ENCODE peak calls at places on chromosomes 12 and 14, in seven cellular contexts. L is Peyer's patch; H is CD8-positive, alpha-beta memory T cell; C is choroid plexus epithelial cell; F is sigmoid colon; A is tibial artery; X is effector memory CD4-positive, alpha-beta T cell. Z is an unnamed sample.

GRCh38 chr14:91835197-91835919 is 32.0 kb downstream of the TC2N start:
- DNase-seq in C (no peak), X (peak; percentile 8), H (no peak), L (no peak), F (no peak), A (no peak), Z (no peak)

GRCh38 chr14:68626386-68626785 is 166.5 kb downstream of the ZFP36L1 start:
- DNase-seq in L (no peak), C (no peak), F (no peak), X (no peak), H (no peak), A (peak; percentile 87), Z (no peak)

GRCh38 chr14:32657081-32657480 is 281.6 kb upstream of the NPAS3 start:
- DNase-seq in X (no peak), C (peak; percentile 88), L (no peak), H (no peak), A (peak; percentile 73), F (peak; percentile 62), Z (no peak)

GRCh38 chr14:106530423-106531107 is 1004.2 kb downstream of the TMEM121 start:
- DNase-seq in H (peak; percentile 11), F (no peak), A (no peak), L (no peak), C (no peak), X (peak; percentile 25), Z (no peak)

GRCh38 chr14:78790262-78790661 is 620.1 kb downstream of the NRXN3 start:
- DNase-seq in H (no peak), A (no peak), C (peak; percentile 4), X (no peak), L (no peak), F (no peak), Z (peak; percentile 15)

GRCh38 chr14:78075610-78076277 is 94.4 kb upstream of the NRXN3 start:
- DNase-seq in A (no peak), C (no peak), H (no peak), L (no peak), F (no peak), X (no peak), Z (no peak)

GRCh38 chr14:23572524-23572828 is 4.9 kb upstream of the AP1G2 start:
- DNase-seq in H (no peak), C (no peak), F (no peak), X (no peak), L (no peak), A (no peak), Z (no peak)

GRCh38 chr14:71242237-71242748 is 335.0 kb downstream of the PCNX1 start:
- DNase-seq in H (no peak), X (no peak), F (no peak), A (no peak), L (no peak), C (no peak), Z (no peak)

GRCh38 chr14:25121342-25122129 is 71.6 kb upstream of the STXBP6 start:
- DNase-seq in A (no peak), X (no peak), L (no peak), H (no peak), F (no peak), C (peak; percentile 73), Z (no peak)

GRCh38 chr12:6684609-6685008 is 4.6 kb downstream of the ZNF384 start:
- DNase-seq in X (no peak), F (no peak), A (no peak), C (no peak), L (no peak), H (no peak), Z (peak; percentile 59)

GRCh38 chr14:38623661-38624060 is 367.8 kb upstream of the CLEC14A start:
- DNase-seq in X (no peak), L (no peak), F (no peak), A (no peak), C (no peak), H (no peak), Z (no peak)

GRCh38 chr14:103223818-103224352 is 100.6 kb downstream of the TNFAIP2 start:
- DNase-seq in H (no peak), A (no peak), C (no peak), F (no peak), X (no peak), L (no peak), Z (peak; percentile 57)

GRCh38 chr14:20812576-20812975 is 9.9 kb upstream of the RNASE1 start:
- DNase-seq in C (no peak), A (no peak), H (no peak), L (no peak), F (no peak), X (no peak), Z (no peak)

GRCh38 chr14:45716506-45716905 is 463.5 kb upstream of the MIS18BP1 start:
- DNase-seq in F (no peak), L (no peak), X (no peak), A (no peak), H (no peak), C (peak; percentile 1), Z (peak; percentile 32)

GRCh38 chr12:29797565-29798360 is 14.0 kb upstream of the TMTC1 start:
- DNase-seq in H (no peak), L (no peak), A (no peak), F (no peak), X (no peak), C (no peak), Z (peak; percentile 13)

GRCh38 chr14:94408546-94409095 is 20.2 kb upstream of the SERPINA1 start:
- DNase-seq in L (no peak), X (no peak), A (no peak), C (no peak), F (no peak), H (no peak), Z (no peak)

GRCh38 chr12:2052861-2053674 is at the start of gene CACNA1C:
- DNase-seq in H (no peak), F (peak; percentile 86), A (peak; percentile 85), X (no peak), C (peak; percentile 66), L (peak; percentile 69), Z (peak; percentile 93)

GRCh38 chr12:120249875-120250795 is 15.4 kb downstream of the PXN start:
- DNase-seq in C (no peak), H (peak; percentile 30), A (peak; percentile 86), F (peak; percentile 91), L (no peak), X (peak; percentile 20), Z (no peak)

GRCh38 chr12:84497819-84498218 is 414.8 kb downstream of the SLC6A15 start:
- DNase-seq in L (no peak), C (peak; percentile 67), H (no peak), F (no peak), X (no peak), A (no peak), Z (no peak)

GRCh38 chr12:129771238-129771637 is 132.6 kb downstream of the TMEM132D start:
- DNase-seq in F (no peak), H (no peak), A (no peak), X (no peak), C (no peak), L (no peak), Z (no peak)

GRCh38 chr12:88490425-88490824 is 89.8 kb downstream of the KITLG start:
- DNase-seq in L (no peak), X (no peak), F (no peak), A (no peak), C (no peak), H (no peak), Z (no peak)
- H3K4me3 ChIP-seq in L (no peak overlapping the region), X (no peak overlapping the region), F (no peak overlapping the region), A (no peak overlapping the region), C (no peak overlapping the region), H (no peak overlapping the region), Z (no peak overlapping the region)

GRCh38 chr12:25644964-25645363 is 91.9 kb upstream of the LMNTD1 start:
- DNase-seq in A (no peak), L (no peak), F (no peak), H (no peak), X (no peak), C (no peak), Z (no peak)

GRCh38 chr12:25645421-25645820 is 92.3 kb upstream of the LMNTD1 start:
- DNase-seq in X (no peak), F (no peak), A (no peak), L (no peak), H (no peak), C (no peak), Z (no peak)

GRCh38 chr12:25653487-25654175 is 100.5 kb upstream of the LMNTD1 start:
- DNase-seq in X (no peak), F (no peak), A (no peak), H (no peak), C (no peak), L (no peak), Z (no peak)

DNA sequence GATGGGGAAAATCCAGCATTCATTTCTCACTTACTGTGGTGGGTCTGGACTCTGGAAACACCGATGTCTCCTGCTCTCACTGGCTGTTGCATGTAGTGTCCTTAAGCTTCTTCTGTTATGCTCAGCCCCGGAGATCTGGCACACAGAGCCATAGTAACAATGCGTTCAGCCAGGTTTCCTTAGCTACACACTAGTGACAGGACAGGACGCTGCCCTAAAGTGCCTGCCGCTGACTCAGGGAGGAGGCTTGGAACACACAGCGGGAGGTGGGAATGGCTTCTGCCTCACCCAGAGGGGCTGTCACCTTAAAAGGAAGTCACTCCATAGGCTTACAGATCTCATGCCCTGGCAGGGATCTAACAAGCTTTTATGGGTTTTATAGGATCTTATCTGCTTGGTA is 95.4 kb upstream of the LMNTD1 start:
- DNase-seq in L (no peak), C (peak; percentile 73), A (no peak), X (no peak), H (no peak), F (peak; percentile 89), Z (peak; percentile 35)
- H3K4me3 ChIP-seq in L (no peak overlapping the region), C (peak overlapping the region; percentile 58), A (no peak overlapping the region), X (no peak overlapping the region), H (no peak overlapping the region), F (peak overlapping the region; percentile 28), Z (no peak overlapping the region)

DNA sequence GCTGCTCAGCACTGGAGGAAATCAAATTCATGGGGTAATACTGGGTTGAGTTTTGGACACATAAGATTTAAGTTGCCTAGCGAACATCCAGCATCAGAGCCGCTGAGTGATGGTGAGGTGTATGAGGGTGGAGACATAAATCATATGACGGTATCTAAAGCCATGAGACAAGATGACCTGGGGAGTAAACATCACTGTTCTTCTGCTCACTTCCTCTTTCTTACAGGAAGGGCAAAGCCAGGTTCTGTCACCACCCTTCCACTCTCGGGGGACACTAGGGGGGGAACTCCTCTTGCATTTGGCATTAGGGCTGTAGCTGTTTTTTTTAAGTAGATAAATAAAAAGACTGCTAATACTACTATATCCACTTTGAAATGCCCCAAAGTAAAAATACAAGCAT is 24.0 kb downstream of the PRDM4 start:
- DNase-seq in A (no peak), F (no peak), H (no peak), C (no peak), L (no peak), X (no peak), Z (no peak)
- H3K4me3 ChIP-seq in A (no peak overlapping the region), F (no peak overlapping the region), H (no peak overlapping the region), C (no peak overlapping the region), L (no peak overlapping the region), X (no peak overlapping the region), Z (no peak overlapping the region)

DNA sequence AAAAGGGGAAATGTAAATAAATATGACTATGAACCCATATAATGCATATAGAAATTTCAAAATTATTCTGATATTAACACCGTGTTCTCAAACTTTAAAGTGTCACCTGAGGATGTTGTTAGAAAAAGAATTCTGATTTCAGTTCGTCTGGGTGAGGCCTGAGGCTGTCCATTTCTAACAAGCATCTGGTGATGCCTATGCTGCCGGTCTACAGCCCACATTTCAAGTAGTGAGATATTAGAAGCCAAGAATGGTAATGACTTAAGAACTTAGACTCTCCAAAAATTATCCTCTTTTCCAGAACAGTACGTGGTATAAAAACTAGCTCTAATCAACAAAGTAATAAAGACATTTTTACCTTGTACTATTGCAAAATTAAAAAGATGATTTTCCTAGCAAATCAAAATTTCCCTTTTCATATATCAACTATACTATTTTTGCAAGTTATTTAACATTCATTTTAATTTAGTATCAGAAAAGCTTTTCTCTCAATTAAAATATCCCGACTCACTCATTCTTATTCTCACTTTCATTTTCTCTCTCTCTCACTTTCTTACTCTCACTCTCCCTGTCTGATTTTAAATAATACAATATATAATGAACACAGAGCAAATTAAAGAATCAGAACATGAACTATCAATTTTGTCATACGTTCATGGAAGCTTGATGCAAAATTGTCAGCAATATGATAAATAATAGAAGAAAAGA is 35.0 kb downstream of the PIK3C2G start:
- DNase-seq in L (no peak), H (no peak), X (no peak), F (no peak), C (peak; percentile 17), A (no peak), Z (no peak)
- H3K4me3 ChIP-seq in L (no peak overlapping the region), H (no peak overlapping the region), X (no peak overlapping the region), F (peak overlapping the region; percentile 23), C (no peak overlapping the region), A (peak overlapping the region; percentile 4), Z (no peak overlapping the region)